ENCODE peak calls at places on chromosomes 3 and 15, in eight cellular contexts. E is mammary epithelial cell, K is adrenal gland, U is heart right ventricle, J is right lobe of liver, F is OCI-LY7, M is endodermal cell, O is heart left ventricle. V is an unnamed sample. For H3K4me1, the result is how much of the 10 kb centered on the place peaks cover.

GRCh38 chr15:82043726-82044372 is 2.0 kb downstream of the MEX3B start:
- DNase-seq in U (peak), K (no peak), M (no peak), F (no peak), E (no peak), O (no peak), J (no peak), V (peak)

GRCh38 chr3:48409291-48410201 is 20.3 kb downstream of the PLXNB1 start:
- DNase-seq in U (no peak), E (no peak), F (no peak), M (no peak), K (peak), J (peak), O (peak), V (peak)

GRCh38 chr15:66233487-66234415 is 19.8 kb downstream of the MEGF11 start:
- DNase-seq in M (peak), E (peak), O (no peak), F (peak), U (no peak), K (no peak), J (no peak), V (no peak)

GRCh38 chr3:153757839-153758238 is 363.4 kb upstream of the ARHGEF26 start:
- DNase-seq in K (no peak), F (no peak), U (no peak), M (no peak), O (no peak), E (no peak), J (no peak), V (no peak)

GRCh38 chr3:8423307-8423706 is 78.3 kb upstream of the LMCD1 start:
- DNase-seq in O (no peak), F (no peak), U (no peak), M (no peak), E (no peak), K (no peak), J (no peak), V (no peak)

GRCh38 chr3:168187233-168187632 is 91.5 kb upstream of the GOLIM4 start:
- DNase-seq in F (no peak), E (no peak), J (no peak), O (no peak), U (no peak), K (no peak), M (no peak), V (no peak)

GRCh38 chr3:130692455-130692854 is 54.2 kb downstream of the PIK3R4 start:
- DNase-seq in M (no peak), F (no peak), K (no peak), U (no peak), J (no peak), E (peak), O (no peak), V (no peak)

GRCh38 chr3:12423918-12424634 is 60.2 kb upstream of the TSEN2 start:
- DNase-seq in U (no peak), E (no peak), K (no peak), J (peak), O (no peak), M (no peak), F (no peak), V (no peak)

GRCh38 chr3:155853214-155854146 is 747 bp downstream of the SLC33A1 start:
- DNase-seq in E (no peak), F (peak), J (peak), O (no peak), M (peak), K (no peak), U (peak), V (peak)

GRCh38 chr15:29470794-29471193 is 201.2 kb upstream of the NSMCE3 start:
- DNase-seq in F (no peak), K (no peak), O (no peak), M (no peak), U (no peak), J (no peak), E (no peak), V (no peak)

GRCh38 chr3:108225221-108225620 is 3.0 kb upstream of the IFT57 start:
- DNase-seq in M (no peak), U (no peak), F (no peak), K (no peak), J (no peak), O (no peak), E (no peak), V (no peak)

GRCh38 chr3:79808515-79808914 is 40.7 kb upstream of the ROBO1 start:
- DNase-seq in J (no peak), U (no peak), M (no peak), O (no peak), K (no peak), F (no peak), E (no peak), V (no peak)

GRCh38 chr3:13712682-13713180 is 163.8 kb downstream of the FBLN2 start:
- DNase-seq in F (no peak), M (peak), J (peak), K (peak), O (peak), U (no peak), E (no peak), V (no peak)

GRCh38 chr15:28018291-28019044 is 80.6 kb downstream of the OCA2 start:
- DNase-seq in E (no peak), K (no peak), O (no peak), F (no peak), M (no peak), J (no peak), U (no peak), V (no peak)

GRCh38 chr3:77071806-77072205 is 31.9 kb downstream of the ROBO2 start:
- DNase-seq in K (no peak), F (no peak), M (no peak), J (no peak), E (no peak), U (no peak), O (no peak), V (peak)

GRCh38 chr15:36901012-36901411 is 199.3 kb downstream of the MEIS2 start:
- DNase-seq in U (no peak), J (no peak), F (no peak), M (no peak), O (no peak), E (no peak), K (no peak), V (no peak)

GRCh38 chr15:33194237-33194636 is 277 bp downstream of the FMN1 start:
- DNase-seq in U (no peak), M (no peak), E (no peak), O (no peak), K (no peak), J (no peak), F (no peak), V (peak)

GRCh38 chr15:68407886-68408500 is 24.0 kb downstream of the ITGA11 start:
- DNase-seq in M (peak), E (no peak), O (peak), F (no peak), J (no peak), U (no peak), K (peak), V (peak)

GRCh38 chr15:99120050-99120777 is 15.3 kb downstream of the SYNM start:
- DNase-seq in O (no peak), F (no peak), J (no peak), M (peak), E (no peak), U (no peak), K (no peak), V (peak)

GRCh38 chr3:150414273-150414672 is 6.2 kb downstream of the TSC22D2 start:
- DNase-seq in J (no peak), M (no peak), E (peak), U (no peak), K (no peak), F (peak), O (peak), V (no peak)

GRCh38 chr15:73927476-73928240 is 1.4 kb downstream of the LOXL1 start:
- DNase-seq in K (peak), U (peak), J (peak), E (peak), M (peak), O (peak), F (no peak), V (peak)

GRCh38 chr3:128317698-128318231 is 148.9 kb downstream of the DNAJB8 start:
- DNase-seq in J (no peak), F (no peak), O (peak), E (no peak), K (no peak), U (no peak), M (peak), V (no peak)

GRCh38 chr3:99407257-99407656 is 231.1 kb upstream of the COL8A1 start:
- DNase-seq in E (no peak), U (no peak), K (no peak), O (no peak), F (no peak), J (no peak), M (no peak), V (no peak)

GRCh38 chr15:60396964-60397771 is 618 bp downstream of the ANXA2 start:
- DNase-seq in K (peak), U (peak), E (peak), M (peak), J (peak), F (peak), O (peak), V (peak)

GRCh38 chr3:66803706-66804496 is 194.2 kb upstream of the KBTBD8 start:
- DNase-seq in O (no peak), M (no peak), F (no peak), E (no peak), U (no peak), J (no peak), K (no peak), V (no peak)

GRCh38 chr3:139307072-139307491 is 36.7 kb upstream of the MRPS22 start:
- DNase-seq in J (no peak), O (no peak), K (no peak), U (no peak), F (no peak), E (no peak), M (no peak), V (no peak)

GRCh38 chr3:108588616-108589015 is 622 bp downstream of the CIP2A start:
- DNase-seq in M (no peak), F (peak), E (no peak), K (no peak), J (no peak), O (no peak), U (no peak), V (no peak)

GRCh38 chr3:36850743-36851142 is 86.4 kb upstream of the DCLK3 start:
- DNase-seq in M (no peak), U (no peak), F (no peak), J (no peak), K (no peak), O (no peak), E (no peak), V (no peak)

GRCh38 chr15:89776274-89777072 is at the start of gene MESP2:
- DNase-seq in O (peak), E (peak), U (peak), K (peak), F (no peak), M (peak), J (peak), V (peak)
- H3K27ac ChIP-seq in O (peak), E (no peak), U (peak), K (no peak), F (no peak), M (no peak), J (peak), V (no peak)

GRCh38 chr3:29557186-29557585 is 276.3 kb downstream of the RBMS3 start:
- DNase-seq in M (no peak), F (no peak), O (no peak), U (no peak), J (no peak), E (no peak), K (no peak), V (no peak)

GRCh38 chr3:29554584-29554983 is 273.7 kb downstream of the RBMS3 start:
- DNase-seq in J (no peak), K (no peak), M (no peak), F (no peak), U (no peak), E (no peak), O (no peak), V (no peak)

GRCh38 chr3:29552036-29552435 is 271.2 kb downstream of the RBMS3 start:
- DNase-seq in M (no peak), U (no peak), J (no peak), K (no peak), F (no peak), E (no peak), O (no peak), V (no peak)

GRCh38 chr3:29557825-29558224 is 277.0 kb downstream of the RBMS3 start:
- DNase-seq in U (no peak), F (no peak), O (no peak), J (no peak), M (no peak), E (no peak), K (no peak), V (no peak)

DNA sequence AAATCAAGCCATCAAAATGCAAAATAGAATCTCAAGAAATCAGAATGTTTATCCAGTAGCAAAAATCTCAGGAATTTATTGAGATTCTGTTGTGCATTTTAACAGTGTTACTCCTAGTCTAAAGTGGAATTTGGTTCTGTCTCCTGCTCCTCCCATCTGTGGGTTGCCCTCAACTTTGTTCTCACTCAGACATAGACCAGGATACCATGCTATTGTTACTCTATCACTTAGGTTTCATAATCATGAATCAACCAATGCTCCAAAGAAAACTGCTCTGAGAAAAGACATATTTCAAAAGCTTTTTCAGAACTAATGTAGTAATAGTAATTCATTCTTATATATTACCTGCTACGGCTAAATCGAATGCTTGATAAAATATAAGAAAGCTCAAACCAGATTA is 274.7 kb downstream of the RBMS3 start:
- DNase-seq in U (no peak), E (no peak), F (no peak), O (no peak), J (no peak), M (no peak), K (no peak), V (no peak)
- H3K4me1 ChIP-seq in U (under half), E (under half), F (under half), O (under half), J (under half), M (under half), K (under half), V (under half)

DNA sequence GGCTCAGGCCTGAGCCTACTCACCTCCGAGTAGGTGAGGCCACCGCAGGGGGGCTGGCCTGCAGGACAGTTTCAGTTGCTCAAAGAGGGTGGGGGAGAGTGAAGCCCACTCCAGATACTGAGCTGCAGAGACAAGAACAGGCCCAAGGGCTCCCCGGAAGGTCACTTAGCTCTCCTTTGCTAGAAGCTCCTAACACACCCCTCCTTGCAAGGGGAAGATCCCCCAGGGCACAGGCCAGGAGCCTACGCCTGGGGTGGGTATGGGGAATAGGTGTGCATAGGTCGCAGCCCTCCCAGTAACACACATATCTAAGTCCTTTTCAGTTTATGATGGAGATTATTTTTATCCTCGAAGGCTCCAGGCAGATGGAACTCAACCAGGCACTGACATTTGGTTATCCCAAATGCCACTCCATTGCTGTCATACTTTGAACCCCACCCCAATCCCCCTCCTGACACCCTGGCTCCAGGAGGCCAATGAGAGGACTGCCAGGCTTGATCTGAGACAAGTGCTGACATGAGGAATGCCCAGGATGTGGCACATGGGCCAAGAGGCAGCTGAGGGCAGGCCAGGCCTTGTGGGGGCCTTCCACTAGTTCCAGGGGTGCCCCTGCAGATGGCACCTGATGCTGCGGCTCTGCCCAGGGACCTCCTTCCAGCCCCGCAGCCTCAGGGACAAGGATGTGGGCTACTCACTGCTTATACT is 1.1 kb upstream of the MUSTN1 start:
- DNase-seq in E (no peak), M (no peak), J (peak), K (no peak), U (peak), O (peak), F (no peak), V (peak)
- TF ChIP-seq CTCF in E (no peak), M (no peak), J (no peak), K (no peak), U (no peak), O (no peak), F (no peak), V (no peak)

GRCh38 chr15:31074321-31074720 is 27.2 kb downstream of the TRPM1 start:
- DNase-seq in F (no peak), O (no peak), J (no peak), E (no peak), K (no peak), M (no peak), U (no peak), V (no peak)

GRCh38 chr15:31079519-31079918 is 22.0 kb downstream of the TRPM1 start:
- DNase-seq in U (no peak), E (peak), F (no peak), O (no peak), M (peak), J (no peak), K (no peak), V (no peak)

GRCh38 chr15:31077981-31078380 is 23.5 kb downstream of the TRPM1 start:
- DNase-seq in J (no peak), O (no peak), M (no peak), F (no peak), E (no peak), U (no peak), K (no peak), V (no peak)

GRCh38 chr15:31078461-31078860 is 23.1 kb downstream of the TRPM1 start:
- DNase-seq in F (no peak), U (no peak), J (no peak), K (no peak), E (no peak), M (peak), O (no peak), V (no peak)

DNA sequence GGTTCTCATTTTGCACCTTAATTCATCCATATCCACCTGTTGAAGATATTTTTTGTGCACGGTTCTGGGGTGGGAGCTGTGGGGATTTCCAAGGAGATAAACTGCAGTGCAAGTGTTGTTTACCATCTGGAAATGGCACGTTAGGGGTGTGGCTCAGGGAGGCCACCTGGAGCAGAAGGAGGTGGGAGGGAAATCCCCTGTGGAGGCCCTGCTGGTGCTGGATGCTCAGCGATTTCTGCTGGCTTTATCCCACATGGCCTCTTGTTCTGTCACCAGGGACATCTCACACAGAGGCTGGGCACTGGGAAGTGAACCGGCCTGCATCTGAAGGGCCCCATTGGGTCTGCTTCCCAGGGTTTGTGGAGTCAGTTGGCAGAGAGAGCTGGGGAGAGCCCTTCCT is 24.3 kb downstream of the TRPM1 start:
- DNase-seq in J (no peak), U (no peak), O (no peak), K (no peak), E (no peak), M (no peak), F (no peak), V (no peak)
- H3K27ac ChIP-seq in J (no peak), U (no peak), O (no peak), K (no peak), E (no peak), M (no peak), F (no peak), V (no peak)

GRCh38 chr3:111668912-111669488 is 73.9 kb upstream of the ZBED2 start:
- DNase-seq in J (no peak), E (peak), F (peak), K (no peak), M (no peak), O (no peak), U (no peak), V (no peak)

GRCh38 chr3:111668321-111668720 is 73.2 kb upstream of the ZBED2 start:
- DNase-seq in M (no peak), F (no peak), E (no peak), K (no peak), O (no peak), J (no peak), U (no peak), V (no peak)

GRCh38 chr3:111667170-111667569 is 72.0 kb upstream of the ZBED2 start:
- DNase-seq in F (no peak), K (no peak), E (no peak), M (no peak), O (no peak), U (no peak), J (no peak), V (no peak)

GRCh38 chr3:111666041-111666735 is 71.0 kb upstream of the ZBED2 start:
- DNase-seq in J (no peak), F (no peak), U (no peak), M (no peak), O (no peak), E (peak), K (no peak), V (no peak)

DNA sequence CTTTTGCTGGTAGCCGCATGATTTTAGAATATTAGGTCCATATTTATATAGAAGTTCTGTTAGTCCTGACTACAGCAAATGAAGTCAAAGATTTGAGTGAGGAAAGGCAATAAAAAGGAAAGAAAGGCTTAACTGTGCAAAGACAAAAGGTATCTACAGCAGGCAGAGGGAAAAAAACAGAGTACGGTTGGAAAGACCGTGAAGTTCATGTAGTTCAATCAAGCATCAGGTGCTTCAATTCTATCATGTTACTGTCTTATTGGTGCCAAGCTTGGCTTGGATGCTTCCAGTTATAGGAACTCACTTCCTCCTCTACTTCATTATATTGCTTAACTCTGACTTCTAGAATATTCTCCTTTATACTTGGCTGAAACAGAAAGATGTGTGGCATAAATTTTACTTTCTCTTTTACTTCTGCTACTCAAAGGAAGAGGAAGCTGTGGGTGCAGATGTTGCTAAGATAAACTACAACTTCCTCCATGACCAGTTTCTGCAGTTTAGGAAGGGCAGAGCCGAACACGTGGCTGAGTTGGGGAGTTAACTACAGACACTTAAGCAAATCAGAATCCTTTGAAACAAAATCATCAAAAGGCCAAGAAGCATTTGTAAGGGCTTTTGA is 72.6 kb upstream of the ZBED2 start:
- DNase-seq in M (no peak), F (peak), U (no peak), K (no peak), E (peak), J (peak), O (peak), V (no peak)
- H3K4me1 ChIP-seq in M (under half), F (under half), U (under half), K (under half), E (under half), J (under half), O (under half), V (under half)